ENCODE peak calls at places on chromosomes 2 and 18, in ten cellular contexts. Z is A549, A is tibial nerve, U is stomach, L is SK-N-SH, P is ovary, E is K562, J is GM12878, I is transverse colon, F is sigmoid colon. Y is an unnamed sample.
A peak's percentile ranks its signal among the peaks of the same experiment; 100 is the strongest.

GRCh38 chr2:67871696-67872320 is 191.0 kb downstream of the C1D start:
- DNase-seq in Z (no peak), A (no peak), U (no peak), L (no peak), P (no peak), E (no peak), J (no peak), I (no peak), F (no peak), Y (no peak)

GRCh38 chr2:210072493-210072892 is 70.1 kb downstream of the RPE start:
- DNase-seq in Z (no peak), A (no peak), U (no peak), L (no peak), P (no peak), E (no peak), J (no peak), I (no peak), F (no peak), Y (no peak)

GRCh38 chr2:46193356-46193755 is 103.9 kb upstream of the EPAS1 start:
- DNase-seq in Z (no peak), A (no peak), U (no peak), L (peak; percentile 25), P (no peak), E (no peak), J (no peak), I (no peak), F (no peak), Y (no peak)

GRCh38 chr18:24947521-24948305 is 404.3 kb downstream of the ZNF521 start:
- DNase-seq in Z (no peak), A (no peak), U (no peak), L (no peak), P (no peak), E (no peak), J (no peak), I (no peak), F (no peak), Y (no peak)

GRCh38 chr2:216765810-216766259 is 70.5 kb upstream of the IGFBP5 start:
- DNase-seq in Z (no peak), A (no peak), U (no peak), L (peak; percentile 50), P (peak; percentile 74), E (peak; percentile 45), J (no peak), I (no peak), F (no peak), Y (no peak)

GRCh38 chr2:174815524-174815923 is 51.3 kb upstream of the CHRNA1 start:
- DNase-seq in Z (no peak), A (no peak), U (no peak), L (no peak), P (no peak), E (no peak), J (no peak), I (no peak), F (no peak), Y (no peak)

GRCh38 chr2:75729861-75730260 is 19.1 kb upstream of the GCFC2 start:
- DNase-seq in Z (no peak), A (no peak), U (no peak), L (peak; percentile 26), P (no peak), E (peak; percentile 8), J (no peak), I (no peak), F (no peak), Y (no peak)

GRCh38 chr2:19439081-19439480 is 80.7 kb upstream of the OSR1 start:
- DNase-seq in Z (no peak), A (no peak), U (no peak), L (no peak), P (no peak), E (no peak), J (no peak), I (no peak), F (no peak), Y (no peak)

DNA sequence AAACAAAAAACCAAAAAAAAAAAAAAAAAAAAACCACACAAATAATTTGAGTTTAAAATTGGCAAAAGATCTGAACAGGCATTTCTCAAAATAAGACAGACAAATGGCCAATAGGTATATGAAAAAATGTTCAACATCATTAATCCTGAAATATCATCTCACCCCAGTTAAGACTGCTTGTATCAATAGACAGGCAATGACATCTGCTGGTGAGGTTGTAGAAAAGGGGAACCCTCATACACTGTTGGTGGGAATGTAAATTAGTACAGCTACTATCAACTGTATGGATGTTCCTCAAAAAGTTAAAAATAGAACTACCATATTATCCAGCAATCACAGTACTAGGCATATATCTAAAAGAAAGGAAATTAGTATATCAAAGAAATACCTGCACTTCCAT is 523.1 kb downstream of the XIRP2 start:
- DNase-seq in Z (no peak), A (no peak), U (no peak), L (no peak), P (no peak), E (no peak), J (no peak), I (no peak), F (no peak), Y (no peak)
- TF ChIP-seq EP300 in Z (no peak), A (no peak), U (no peak), L (no peak), P (no peak), E (no peak), J (no peak), I (no peak), F (no peak), Y (no peak)

DNA sequence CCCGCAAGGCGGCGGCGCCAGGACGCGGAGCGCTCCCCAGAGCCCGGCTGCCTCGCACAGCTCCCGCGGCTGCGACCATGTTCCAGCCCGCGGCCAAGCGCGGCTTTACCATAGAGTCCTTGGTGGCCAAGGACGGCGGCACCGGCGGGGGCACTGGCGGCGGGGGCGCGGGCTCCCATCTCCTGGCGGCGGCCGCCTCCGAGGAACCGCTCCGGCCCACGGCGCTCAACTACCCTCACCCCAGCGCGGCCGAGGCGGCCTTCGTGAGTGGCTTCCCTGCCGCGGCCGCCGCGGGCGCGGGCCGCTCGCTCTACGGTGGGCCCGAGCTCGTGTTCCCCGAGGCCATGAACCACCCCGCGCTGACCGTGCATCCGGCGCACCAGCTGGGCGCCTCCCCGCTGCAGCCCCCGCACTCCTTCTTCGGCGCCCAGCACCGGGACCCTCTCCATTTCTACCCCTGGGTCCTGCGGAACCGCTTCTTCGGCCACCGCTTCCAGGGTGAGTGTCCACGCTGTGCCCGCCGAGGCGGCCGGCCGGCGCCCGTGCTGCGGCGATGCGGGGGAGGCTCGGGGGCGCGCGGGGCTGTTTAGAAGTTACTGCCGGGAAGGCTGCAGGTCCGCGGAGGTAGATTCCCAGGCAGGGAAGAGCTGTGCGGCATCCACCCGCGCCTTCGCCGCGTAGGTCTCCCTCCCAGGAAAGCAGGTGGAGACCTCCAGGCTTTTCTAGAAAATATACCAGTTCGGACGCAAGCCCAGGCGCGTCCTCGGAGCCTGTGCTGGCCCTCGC is 749 bp downstream of the EMX1 start:
- DNase-seq in Z (no peak), A (no peak), U (peak; percentile 24), L (peak; percentile 65), P (no peak), E (no peak), J (no peak), I (no peak), F (peak; percentile 55), Y (peak; percentile 59)
- TF ChIP-seq EP300 in Z (no peak), A (no peak), U (no peak), L (no peak), P (no peak), E (no peak), J (no peak), I (no peak), F (no peak), Y (no peak)

GRCh38 chr2:98548920-98549818 is 59.1 kb downstream of the COA5 start:
- DNase-seq in Z (no peak), A (no peak), U (no peak), L (no peak), P (no peak), E (no peak), J (no peak), I (peak; percentile 31), F (no peak), Y (no peak)

GRCh38 chr2:98554116-98554861 is 54.0 kb downstream of the COA5 start:
- DNase-seq in Z (no peak), A (no peak), U (no peak), L (no peak), P (no peak), E (no peak), J (no peak), I (no peak), F (no peak), Y (no peak)

GRCh38 chr2:98550165-98550564 is 58.1 kb downstream of the COA5 start:
- DNase-seq in Z (no peak), A (no peak), U (no peak), L (no peak), P (no peak), E (no peak), J (no peak), I (no peak), F (no peak), Y (no peak)

GRCh38 chr2:98552499-98553179 is 55.7 kb downstream of the COA5 start:
- DNase-seq in Z (no peak), A (no peak), U (no peak), L (no peak), P (no peak), E (no peak), J (no peak), I (no peak), F (no peak), Y (no peak)

DNA sequence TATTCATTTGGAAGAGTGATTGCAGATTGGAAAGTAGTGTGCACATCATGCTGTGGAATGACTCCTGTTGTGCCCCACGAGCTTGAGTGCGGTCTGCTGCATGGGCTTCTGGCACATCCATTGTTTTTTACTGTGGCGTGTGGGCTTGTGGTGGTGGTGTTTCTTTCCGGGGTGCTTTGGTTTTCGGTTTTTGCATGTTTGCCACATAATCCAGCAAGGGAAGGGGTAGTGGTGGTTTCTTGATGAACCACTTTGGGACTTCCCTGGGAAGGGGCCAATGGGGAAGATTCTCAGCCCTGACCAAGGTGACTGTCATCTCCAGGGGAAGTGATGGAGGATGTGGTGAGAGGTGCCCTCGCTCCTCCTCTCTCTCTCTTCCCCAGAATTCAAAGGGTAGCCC is 57.0 kb downstream of the COA5 start:
- DNase-seq in Z (no peak), A (no peak), U (no peak), L (no peak), P (no peak), E (no peak), J (no peak), I (no peak), F (no peak), Y (no peak)
- TF ChIP-seq EP300 in Z (no peak), A (no peak), U (no peak), L (no peak), P (no peak), E (no peak), J (no peak), I (no peak), F (no peak), Y (no peak)

DNA sequence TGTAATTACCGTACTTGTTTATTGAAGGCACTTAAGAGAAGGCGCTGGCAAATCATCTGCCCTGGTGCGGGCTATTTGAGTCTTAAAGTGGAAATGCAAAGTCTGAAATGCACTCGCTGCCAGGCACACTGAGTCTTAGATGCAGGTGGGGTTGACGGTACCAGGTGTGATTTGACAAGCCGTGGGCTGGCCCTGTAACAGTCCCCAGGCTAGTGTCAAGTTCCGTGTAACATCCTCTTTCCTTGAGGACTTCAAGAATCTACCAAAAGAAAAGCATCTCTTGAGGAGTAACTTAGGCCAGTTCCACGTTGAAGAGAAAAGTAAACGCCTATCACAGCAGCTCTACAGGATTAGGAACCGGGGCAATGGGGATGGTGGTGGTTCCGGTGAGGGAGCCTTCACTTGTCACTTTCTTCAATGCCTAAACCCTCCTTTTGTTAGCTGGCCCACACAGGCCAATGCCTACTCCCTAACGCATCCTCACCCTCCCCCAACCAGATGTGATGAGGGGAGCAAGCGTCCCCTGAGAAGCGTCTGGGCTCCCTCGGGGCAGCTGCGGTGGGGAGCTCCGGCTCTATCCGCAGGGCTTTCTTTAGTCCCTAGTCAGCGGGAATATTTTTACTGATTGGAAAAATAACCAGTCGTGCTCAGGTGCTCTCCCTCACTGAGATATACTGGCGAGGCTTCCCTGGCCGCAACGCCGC is 1.5 kb upstream of the UGP2 start:
- DNase-seq in Z (peak; percentile 30), A (no peak), U (peak; percentile 28), L (peak; percentile 64), P (no peak), E (no peak), J (no peak), I (no peak), F (no peak), Y (no peak)
- TF ChIP-seq EP300 in Z (no peak), A (no peak), U (no peak), L (no peak), P (peak; percentile 37), E (no peak), J (no peak), I (no peak), F (no peak), Y (no peak)

Y was measured in suprapubic skin.